ENCODE peak calls at places on chromosomes 16 and 17, in ten cellular contexts. A is A549, F is body of pancreas, S is right atrium auricular region, V is PC-3, J is iPS DF 6.9, W is spleen, R is aorta, L is OCI-LY7, C is thoracic aorta. D is an unnamed sample.
A peak's percentile ranks its signal among the peaks of the same experiment; 100 is the strongest.

GRCh38 chr17:82864721-82865240 is 25.0 kb upstream of the ZNF750 start:
- DNase-seq in A (no peak), F (no peak), S (no peak), V (no peak), J (no peak), W (no peak), R (no peak), L (peak; percentile 82), C (no peak), D (no peak)

GRCh38 chr16:10385725-10386516 is at the start of gene ATF7IP2:
- DNase-seq in A (peak; percentile 96), F (peak; percentile 93), S (peak; percentile 89), V (peak; percentile 90), J (peak; percentile 84), W (peak; percentile 94), R (peak; percentile 94), L (peak; percentile 96), C (peak; percentile 45), D (peak; percentile 93)

GRCh38 chr17:34252138-34252889 is 2.8 kb upstream of the CCL2 start:
- DNase-seq in A (peak; percentile 84), F (peak; percentile 91), S (peak; percentile 98), V (no peak), J (no peak), W (peak; percentile 82), R (peak; percentile 95), L (peak; percentile 39), C (peak; percentile 86), D (no peak)

GRCh38 chr17:83153681-83154310 is 74.4 kb downstream of the METRNL start:
- DNase-seq in A (no peak), F (no peak), S (peak; percentile 50), V (no peak), J (no peak), W (peak; percentile 71), R (no peak), L (no peak), C (no peak), D (no peak)

GRCh38 chr17:59366773-59367656 is 35.6 kb downstream of the YPEL2 start:
- DNase-seq in A (no peak), F (peak; percentile 97), S (no peak), V (peak; percentile 60), J (no peak), W (no peak), R (no peak), L (no peak), C (no peak), D (peak; percentile 90)

GRCh38 chr17:63356275-63356905 is 89.7 kb downstream of the CYB561 start:
- DNase-seq in A (no peak), F (no peak), S (no peak), V (peak; percentile 83), J (no peak), W (no peak), R (no peak), L (no peak), C (peak; percentile 9), D (no peak)

GRCh38 chr17:79832211-79833109 is 6.8 kb downstream of the CBX4 start:
- DNase-seq in A (peak; percentile 61), F (peak; percentile 49), S (no peak), V (no peak), J (no peak), W (no peak), R (no peak), L (no peak), C (no peak), D (peak; percentile 27)

GRCh38 chr17:8857919-8858318 is 9.6 kb downstream of the PIK3R6 start:
- DNase-seq in A (no peak), F (no peak), S (no peak), V (no peak), J (no peak), W (no peak), R (no peak), L (peak; percentile 84), C (no peak), D (no peak)

GRCh38 chr17:409308-409847 is 56.8 kb upstream of the RPH3AL start:
- DNase-seq in A (no peak), F (no peak), S (no peak), V (no peak), J (no peak), W (peak; percentile 83), R (no peak), L (no peak), C (no peak), D (no peak)

GRCh38 chr17:17321356-17322025 is 18.3 kb downstream of the NT5M start:
- DNase-seq in A (no peak), F (no peak), S (no peak), V (no peak), J (no peak), W (peak; percentile 36), R (no peak), L (no peak), C (no peak), D (no peak)

DNA sequence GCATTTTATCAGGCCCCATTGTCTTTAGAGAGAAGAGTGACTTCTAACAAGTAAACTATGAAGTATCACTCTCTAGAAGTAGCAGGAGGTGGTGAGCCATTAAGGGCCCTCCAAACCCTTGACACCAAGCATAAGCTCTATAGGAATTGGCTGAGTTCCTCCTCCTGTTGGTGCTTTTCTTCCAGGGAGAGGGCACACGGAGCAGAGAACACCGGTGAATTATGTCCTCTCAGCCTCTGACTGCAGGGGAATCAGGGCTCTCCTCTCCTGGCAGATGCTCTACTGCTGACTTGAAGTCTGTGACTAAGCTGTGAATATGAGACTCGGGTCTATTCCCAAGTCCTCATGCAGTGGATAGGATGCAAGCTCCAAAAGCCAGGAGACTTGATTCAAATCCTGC is 32.3 kb downstream of the CHD9 start:
- DNase-seq in A (no peak), F (no peak), S (no peak), V (no peak), J (no peak), W (no peak), R (no peak), L (no peak), C (no peak), D (no peak)
- H3K4me1 ChIP-seq in A (peaks cover 58% of the 10 kb centered on the region), F (peaks cover 32% of the 10 kb centered on the region), S (peaks cover 89% of the 10 kb centered on the region), V (no peaks in the 10 kb centered on the region), J (peaks cover 13% of the 10 kb centered on the region), W (peaks cover 23% of the 10 kb centered on the region), R (peaks cover 8% of the 10 kb centered on the region), L (peaks cover 49% of the 10 kb centered on the region), C (peaks cover 40% of the 10 kb centered on the region), D (no peaks in the 10 kb centered on the region)

GRCh38 chr17:21034350-21035235 is 8.2 kb downstream of the USP22 start:
- DNase-seq in A (no peak), F (no peak), S (no peak), V (no peak), J (no peak), W (no peak), R (no peak), L (peak; percentile 76), C (no peak), D (no peak)
- H3K4me1 ChIP-seq in A (peaks cover 89% of the 10 kb centered on the region), F (peaks cover 92% of the 10 kb centered on the region), S (peaks cover 91% of the 10 kb centered on the region), V (peaks cover 31% of the 10 kb centered on the region), J (peaks cover 4% of the 10 kb centered on the region), W (peaks cover 84% of the 10 kb centered on the region), R (peaks cover 7% of the 10 kb centered on the region), L (peaks cover 81% of the 10 kb centered on the region), C (peaks cover 63% of the 10 kb centered on the region), D (no peaks in the 10 kb centered on the region)

DNA sequence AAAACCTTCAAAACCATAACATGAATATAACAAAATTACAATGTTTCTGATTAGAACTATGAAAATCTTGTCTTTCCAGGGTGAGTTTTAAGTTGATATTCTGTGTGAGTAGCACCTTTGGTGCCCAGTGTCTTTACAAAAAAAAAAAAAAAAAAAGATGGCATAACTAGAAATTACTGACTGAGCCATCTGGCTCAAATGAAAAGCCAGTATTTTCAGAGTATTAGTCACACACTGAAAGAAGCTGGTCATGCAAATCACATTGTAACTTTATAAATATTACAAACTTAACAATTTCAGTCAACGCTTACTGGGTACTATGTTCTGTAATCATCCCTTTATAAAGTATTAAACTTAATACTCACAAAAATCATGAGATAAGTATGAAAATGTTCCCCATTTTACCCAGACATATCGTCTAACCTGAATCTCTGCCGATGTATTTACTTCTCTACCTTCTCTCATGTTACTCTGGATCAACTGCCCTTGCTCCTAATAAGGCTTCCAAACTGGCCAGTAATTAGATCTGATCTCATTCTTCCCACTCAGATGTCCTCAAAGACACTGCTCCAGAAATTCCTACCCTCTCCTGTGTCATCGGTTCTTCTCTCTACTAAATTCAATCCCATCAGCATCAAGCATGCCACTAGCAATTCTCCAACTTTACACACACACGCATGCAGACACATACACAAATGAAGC is 25.4 kb downstream of the UBE2G1 start:
- DNase-seq in A (no peak), F (no peak), S (no peak), V (no peak), J (no peak), W (no peak), R (no peak), L (no peak), C (no peak), D (no peak)
- H3K4me1 ChIP-seq in A (peaks cover 30% of the 10 kb centered on the region), F (peaks cover 31% of the 10 kb centered on the region), S (peaks cover 27% of the 10 kb centered on the region), V (peaks cover 13% of the 10 kb centered on the region), J (peaks cover 6% of the 10 kb centered on the region), W (peaks cover 11% of the 10 kb centered on the region), R (peaks cover 4% of the 10 kb centered on the region), L (peaks cover 88% of the 10 kb centered on the region), C (peaks cover 15% of the 10 kb centered on the region), D (no peaks in the 10 kb centered on the region)

GRCh38 chr17:40331743-40332641 is 23.0 kb downstream of the RARA start:
- DNase-seq in A (peak; percentile 75), F (peak; percentile 90), S (peak; percentile 90), V (no peak), J (no peak), W (peak; percentile 92), R (peak; percentile 93), L (no peak), C (peak; percentile 83), D (no peak)

GRCh38 chr17:40327735-40328385 is 18.9 kb downstream of the RARA start:
- DNase-seq in A (no peak), F (no peak), S (no peak), V (no peak), J (no peak), W (peak; percentile 81), R (no peak), L (no peak), C (no peak), D (no peak)

GRCh38 chr17:40328386-40328766 is 19.4 kb downstream of the RARA start:
- DNase-seq in A (no peak), F (no peak), S (no peak), V (no peak), J (no peak), W (no peak), R (no peak), L (no peak), C (no peak), D (no peak)

GRCh38 chr17:40330850-40331470 is 22.0 kb downstream of the RARA start:
- DNase-seq in A (no peak), F (no peak), S (no peak), V (no peak), J (no peak), W (no peak), R (no peak), L (no peak), C (no peak), D (no peak)

DNA sequence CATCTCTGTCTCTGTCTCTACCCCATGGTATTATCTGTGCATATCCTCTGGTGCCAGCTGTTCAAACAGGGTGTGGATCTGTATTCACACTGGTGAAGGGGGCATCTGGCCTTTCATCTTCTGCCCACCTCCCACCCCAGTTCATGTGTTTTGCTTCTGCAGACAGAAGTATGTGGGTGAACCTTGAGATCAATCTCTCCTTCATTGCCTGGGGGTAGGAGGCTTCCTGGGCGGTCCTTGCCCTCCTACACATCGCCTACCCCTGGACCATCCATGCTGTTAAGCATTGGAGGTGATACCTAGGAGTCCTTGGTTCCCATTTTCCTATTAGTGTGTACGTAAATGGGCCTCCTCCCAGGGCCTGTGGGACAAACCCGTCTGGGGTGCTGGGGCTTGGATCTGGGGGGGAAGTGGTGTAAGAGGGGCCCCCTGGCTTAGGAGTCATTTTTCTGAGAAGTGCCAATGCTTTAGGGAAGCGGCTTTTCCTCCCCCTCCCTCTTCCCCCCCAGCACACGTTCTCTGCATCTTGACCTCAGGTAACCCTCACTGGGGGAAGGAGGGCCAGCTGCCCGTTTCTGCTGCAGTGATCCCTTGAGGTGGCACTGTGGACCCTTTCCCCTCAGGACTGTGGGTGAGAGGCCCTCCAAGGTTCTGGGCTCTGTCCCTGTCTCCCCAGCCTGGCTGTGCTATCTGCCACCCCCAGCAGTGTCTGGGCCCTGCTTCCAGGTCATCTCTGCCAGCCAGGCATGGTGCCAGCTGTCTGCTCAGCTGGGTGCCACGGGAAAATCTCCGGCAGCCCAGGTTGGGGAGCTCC is 21.2 kb downstream of the RARA start:
- DNase-seq in A (no peak), F (peak; percentile 82), S (no peak), V (no peak), J (no peak), W (peak; percentile 90), R (no peak), L (no peak), C (no peak), D (no peak)
- H3K4me1 ChIP-seq in A (peaks cover 93% of the 10 kb centered on the region), F (peaks cover 89% of the 10 kb centered on the region), S (peaks cover 100% of the 10 kb centered on the region), V (peaks cover 6% of the 10 kb centered on the region), J (no peaks in the 10 kb centered on the region), W (peaks cover 97% of the 10 kb centered on the region), R (no peaks in the 10 kb centered on the region), L (peaks cover 36% of the 10 kb centered on the region), C (peaks cover 95% of the 10 kb centered on the region), D (peaks cover 29% of the 10 kb centered on the region)

D was measured in Caco-2.